ENCODE peak calls at places on chromosomes 12 and 14, in six cellular contexts. W, M, H, R, F and T are unnamed samples. For H3K27me3, the result is how much of the 10 kb centered on the place peaks cover.

GRCh38 chr12:116818948-116819832 is 62.1 kb downstream of the HRK start:
- DNase-seq in R (peak), M (peak), F (peak), W (peak), H (peak), T (peak)

GRCh38 chr14:33118653-33119052 is 180.0 kb downstream of the NPAS3 start:
- DNase-seq in M (no peak), H (no peak), R (no peak), W (no peak), F (no peak), T (no peak)

GRCh38 chr12:120199595-120200306 is 1.2 kb downstream of the RPLP0 start:
- DNase-seq in W (peak), R (no peak), H (no peak), M (no peak), F (no peak), T (no peak)

GRCh38 chr12:11496157-11496851 is 100.9 kb upstream of the PRB2 start:
- DNase-seq in M (no peak), W (no peak), F (no peak), R (no peak), H (no peak), T (no peak)

GRCh38 chr14:103533999-103534575 is 5.1 kb downstream of the TRMT61A start:
- DNase-seq in W (no peak), R (no peak), F (no peak), M (no peak), H (no peak), T (peak)

GRCh38 chr12:121916719-121917118 is 1.7 kb upstream of the CFAP251 start:
- DNase-seq in H (no peak), W (no peak), R (no peak), F (no peak), M (no peak), T (no peak)

GRCh38 chr12:5969156-5969973 is 24.3 kb upstream of the ANO2 start:
- DNase-seq in H (no peak), W (no peak), R (no peak), F (no peak), M (no peak), T (no peak)

GRCh38 chr14:77593501-77593911 is 22.9 kb downstream of the SPTLC2 start:
- DNase-seq in H (no peak), M (no peak), F (no peak), W (no peak), R (no peak), T (no peak)

GRCh38 chr12:93667672-93668071 is 9.5 kb upstream of the CRADD start:
- DNase-seq in F (no peak), W (no peak), H (no peak), R (no peak), M (no peak), T (no peak)

GRCh38 chr12:31508436-31509150 is 82.3 kb downstream of the DENND5B start:
- DNase-seq in W (no peak), H (no peak), M (no peak), F (no peak), R (no peak), T (no peak)

GRCh38 chr12:89709994-89710872 is 1.6 kb upstream of the ATP2B1 start:
- DNase-seq in M (peak), F (peak), W (peak), H (no peak), R (peak), T (peak)

GRCh38 chr12:10190558-10191388 is 11.9 kb downstream of the TMEM52B start:
- DNase-seq in W (no peak), M (peak), F (peak), R (peak), H (no peak), T (peak)

GRCh38 chr14:61188196-61188595 is 92.9 kb downstream of the TMEM30B start:
- DNase-seq in W (peak), R (no peak), M (peak), H (no peak), F (no peak), T (no peak)

GRCh38 chr12:131176266-131176665 is 222.6 kb downstream of the ADGRD1 start:
- DNase-seq in F (no peak), H (no peak), W (no peak), R (no peak), M (no peak), T (no peak)

GRCh38 chr12:131610181-131610580 is 100.7 kb upstream of the SFSWAP start:
- DNase-seq in R (no peak), H (no peak), W (no peak), M (no peak), F (no peak), T (no peak)

GRCh38 chr12:104764225-104765073 is 193.6 kb downstream of the SLC41A2 start:
- DNase-seq in R (no peak), H (no peak), F (no peak), W (no peak), M (no peak), T (no peak)

GRCh38 chr14:102575479-102576428 is 16.7 kb upstream of the RCOR1 start:
- DNase-seq in W (no peak), F (no peak), M (no peak), R (no peak), H (no peak), T (no peak)

GRCh38 chr14:94048676-94049624 is 22.8 kb downstream of the OTUB2 start:
- DNase-seq in H (no peak), F (no peak), R (peak), M (no peak), W (peak), T (no peak)

GRCh38 chr12:107533218-107533617 is 152.4 kb upstream of the PWP1 start:
- DNase-seq in R (no peak), F (no peak), W (no peak), M (no peak), H (no peak), T (no peak)

GRCh38 chr14:62251237-62251636 is 489.0 kb downstream of the SNAPC1 start:
- DNase-seq in F (no peak), R (no peak), W (no peak), H (no peak), M (no peak), T (no peak)

GRCh38 chr12:103884316-103884715 is 43.3 kb upstream of the NT5DC3 start:
- DNase-seq in M (no peak), H (peak), W (no peak), R (no peak), F (no peak), T (no peak)

GRCh38 chr12:3233813-3234212 is 156.6 kb downstream of the TSPAN9 start:
- DNase-seq in R (no peak), F (no peak), H (no peak), M (no peak), W (no peak), T (no peak)

GRCh38 chr12:53079226-53080117 is at the start of gene SPRYD3:
- DNase-seq in H (peak), W (peak), M (peak), F (peak), R (peak), T (peak)

GRCh38 chr14:104793703-104793959 is 1.9 kb downstream of the AKT1 start:
- DNase-seq in H (no peak), R (no peak), M (no peak), F (no peak), W (no peak), T (no peak)

GRCh38 chr14:33792387-33793368 is 158.2 kb downstream of the EGLN3 start:
- DNase-seq in M (peak), F (peak), H (peak), R (peak), W (peak), T (peak)

GRCh38 chr14:61620130-61620946 is 75.0 kb upstream of the HIF1A start:
- DNase-seq in R (no peak), W (no peak), F (no peak), M (no peak), H (no peak), T (no peak)

GRCh38 chr12:108430245-108430644 is 84.8 kb upstream of the FICD start:
- DNase-seq in M (no peak), H (no peak), W (no peak), R (no peak), F (no peak), T (no peak)

GRCh38 chr14:92387610-92388009 is 64.6 kb downstream of the SLC24A4 start:
- DNase-seq in W (no peak), H (no peak), M (no peak), R (no peak), F (no peak), T (no peak)

GRCh38 chr12:57276935-57277563 is 26.1 kb upstream of the STAC3 start:
- DNase-seq in R (no peak), W (no peak), M (no peak), H (no peak), F (no peak), T (no peak)

GRCh38 chr12:124458220-124458991 is 109.0 kb downstream of the NCOR2 start:
- DNase-seq in W (no peak), H (no peak), M (no peak), R (no peak), F (no peak), T (peak)

GRCh38 chr12:124456652-124457152 is 110.7 kb downstream of the NCOR2 start:
- DNase-seq in M (peak), F (peak), R (peak), W (no peak), H (no peak), T (no peak)

GRCh38 chr12:124456133-124456651 is 111.2 kb downstream of the NCOR2 start:
- DNase-seq in R (no peak), W (no peak), F (no peak), H (no peak), M (no peak), T (no peak)

GRCh38 chr12:124458992-124459851 is 108.2 kb downstream of the NCOR2 start:
- DNase-seq in F (no peak), H (no peak), M (no peak), R (no peak), W (no peak), T (no peak)

GRCh38 chr12:124457287-124458219 is 109.9 kb downstream of the NCOR2 start:
- DNase-seq in H (no peak), W (peak), M (peak), R (peak), F (peak), T (peak)
- H3K4me3 ChIP-seq in H (no peak), W (peak), M (peak), R (peak), F (peak), T (peak)

GRCh38 chr12:109714141-109714912 is 702 bp downstream of the FAM222A start:
- DNase-seq in R (peak), W (peak), F (peak), H (peak), M (peak), T (no peak)

GRCh38 chr12:109714913-109715244 is 1.3 kb downstream of the FAM222A start:
- DNase-seq in F (no peak), H (no peak), M (no peak), R (no peak), W (no peak), T (no peak)

GRCh38 chr12:109711596-109712461 is 1.8 kb upstream of the FAM222A start:
- DNase-seq in M (peak), H (no peak), W (no peak), R (no peak), F (no peak), T (no peak)

GRCh38 chr12:109715310-109716091 is 1.9 kb downstream of the FAM222A start:
- DNase-seq in R (peak), F (no peak), H (no peak), W (peak), M (peak), T (peak)

GRCh38 chr12:109713187-109713984 is at the start of gene FAM222A:
- DNase-seq in M (peak), R (peak), W (peak), H (peak), F (peak), T (peak)
- H3K27ac ChIP-seq in M (peak), R (peak), W (peak), H (peak), F (peak), T (peak)

GRCh38 chr12:2051700-2052625 is 824 bp upstream of the CACNA1C start:
- DNase-seq in R (no peak), M (no peak), F (no peak), W (no peak), H (no peak), T (no peak)
- H3K27me3 ChIP-seq in R (under half), M (under half), F (under half), W (under half), H (under half), T (under half)

GRCh38 chr12:51814311-51815088 is 34.0 kb downstream of the FIGNL2 start:
- DNase-seq in F (peak), H (peak), W (peak), M (peak), R (peak), T (peak)

GRCh38 chr12:51815571-51815970 is 32.9 kb downstream of the FIGNL2 start:
- DNase-seq in R (no peak), W (no peak), H (no peak), F (no peak), M (no peak), T (no peak)

GRCh38 chr12:51812871-51813270 is 35.6 kb downstream of the FIGNL2 start:
- DNase-seq in W (no peak), R (no peak), H (no peak), M (no peak), F (no peak), T (no peak)

GRCh38 chr12:51811203-51811805 is 37.2 kb downstream of the FIGNL2 start:
- DNase-seq in W (no peak), R (no peak), F (no peak), H (no peak), M (no peak), T (no peak)

GRCh38 chr12:51813931-51814310 is 34.6 kb downstream of the FIGNL2 start:
- DNase-seq in M (no peak), F (no peak), W (no peak), R (no peak), H (no peak), T (no peak)
- H3K4me3 ChIP-seq in M (peak), F (peak), W (peak), R (peak), H (no peak), T (peak)

DNA sequence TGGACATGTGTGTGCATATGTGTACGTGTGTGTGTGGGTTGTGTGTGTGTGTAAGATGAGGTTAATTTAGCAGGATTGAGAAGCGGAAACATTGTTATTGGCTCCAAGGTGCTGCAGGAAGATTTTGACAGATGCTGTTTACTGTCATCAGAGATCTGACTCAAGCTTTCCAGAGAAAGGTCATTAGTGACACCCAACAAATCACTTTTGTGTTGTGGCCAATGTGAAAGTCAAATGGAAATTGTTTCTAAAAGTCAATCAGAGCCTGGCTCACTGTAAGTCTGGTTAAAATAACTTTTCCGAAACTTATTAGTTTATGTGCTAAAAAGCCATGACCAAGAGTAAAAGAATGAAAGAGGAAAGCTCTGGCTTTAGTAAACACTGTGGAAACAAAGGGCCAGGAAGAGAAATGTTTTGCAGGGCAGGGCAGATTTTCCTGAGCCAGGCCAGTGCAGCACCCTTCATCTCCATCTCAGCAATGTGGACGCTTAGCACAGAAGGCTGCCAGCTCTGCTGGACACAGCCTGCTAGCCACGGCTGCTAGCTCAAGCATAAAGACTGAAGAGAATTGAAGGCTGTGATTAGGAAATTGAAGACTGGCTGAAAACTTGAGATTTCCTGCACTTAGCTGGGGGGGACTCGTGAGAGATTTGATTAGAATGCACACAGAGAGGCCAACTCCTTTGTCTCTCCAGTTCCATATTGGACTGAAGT is 235.8 kb downstream of the NEDD1 start:
- DNase-seq in R (no peak), F (no peak), H (peak), M (no peak), W (no peak), T (no peak)
- H3K27ac ChIP-seq in R (no peak), F (no peak), H (peak), M (no peak), W (no peak), T (no peak)

DNA sequence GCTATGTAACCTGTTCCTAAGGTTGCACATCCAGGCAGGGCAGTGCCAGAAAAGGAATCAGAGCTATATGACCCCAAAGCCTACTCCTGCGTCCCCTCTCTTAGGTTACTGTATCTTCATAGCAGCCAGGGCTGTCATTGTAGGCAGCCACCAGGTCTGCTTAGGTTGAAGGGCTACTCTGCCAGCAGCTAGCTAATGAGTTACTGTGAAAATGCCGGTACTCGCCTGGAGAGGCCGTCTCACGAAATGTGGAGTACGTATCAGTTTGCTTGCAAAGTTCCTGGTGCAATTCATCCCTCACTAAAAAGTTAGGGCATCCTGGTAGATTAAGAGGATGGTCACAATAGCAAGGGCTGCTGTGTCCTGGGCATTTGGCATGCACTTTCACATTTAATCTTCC is 50.9 kb downstream of the RPH3A start:
- DNase-seq in M (no peak), R (no peak), F (no peak), H (no peak), W (no peak), T (no peak)
- H3K27me3 ChIP-seq in M (half or more), R (under half), F (under half), H (under half), W (under half), T (under half)

DNA sequence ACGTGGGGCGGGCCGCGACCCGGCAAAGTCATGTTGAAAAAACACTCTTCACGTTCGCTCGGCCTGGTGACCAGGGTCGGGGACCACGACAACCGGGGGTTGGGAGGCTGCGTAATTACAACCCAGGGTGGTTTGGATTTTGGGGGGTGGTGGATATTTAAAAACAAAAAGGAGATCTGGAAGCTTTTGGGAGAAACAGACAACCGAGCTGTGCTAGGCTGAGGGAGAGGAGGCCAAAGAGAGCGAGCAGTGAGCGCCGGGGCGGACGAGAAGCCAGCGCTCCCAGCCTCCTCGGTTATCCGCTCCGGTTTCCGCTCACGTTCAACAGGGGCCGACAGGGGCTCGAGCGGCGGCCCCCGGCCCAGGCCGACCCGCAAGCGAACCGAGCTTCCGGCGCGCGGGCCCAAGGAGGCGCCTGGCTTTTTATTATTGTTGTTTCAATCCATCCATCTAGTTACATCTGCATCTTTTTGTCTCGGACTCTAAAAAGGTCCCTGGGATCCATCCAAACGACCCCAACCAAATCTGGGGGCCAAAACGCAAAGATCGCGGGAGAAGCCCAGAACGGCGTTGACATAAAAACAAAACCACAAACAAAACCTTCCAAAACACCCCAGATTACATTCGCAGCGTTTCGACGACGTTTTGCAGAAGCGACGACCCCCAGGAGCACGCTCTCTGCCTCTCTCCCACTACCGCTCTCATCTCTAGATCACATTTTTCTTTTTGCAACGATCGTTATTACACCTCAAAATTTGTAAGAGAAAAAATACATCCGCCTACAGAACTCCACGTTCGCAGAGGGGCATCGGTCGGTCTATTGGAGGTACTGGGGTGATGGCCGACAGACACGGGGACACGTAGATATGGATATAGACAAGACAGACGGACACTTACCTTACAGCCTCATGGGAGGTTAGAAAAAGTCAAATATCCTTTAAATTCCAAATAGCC is 740 bp downstream of the OTX2 start:
- DNase-seq in R (no peak), F (no peak), H (no peak), W (no peak), M (no peak), T (no peak)
- H3K4me3 ChIP-seq in R (no peak), F (no peak), H (no peak), W (no peak), M (peak), T (no peak)

GRCh38 chr14:69663322-69663686 is 51.9 kb downstream of the SUSD6 start:
- DNase-seq in M (no peak), R (no peak), H (no peak), F (no peak), W (no peak), T (no peak)
- H3K27ac ChIP-seq in M (peak), R (peak), H (no peak), F (no peak), W (peak), T (no peak)

DNA sequence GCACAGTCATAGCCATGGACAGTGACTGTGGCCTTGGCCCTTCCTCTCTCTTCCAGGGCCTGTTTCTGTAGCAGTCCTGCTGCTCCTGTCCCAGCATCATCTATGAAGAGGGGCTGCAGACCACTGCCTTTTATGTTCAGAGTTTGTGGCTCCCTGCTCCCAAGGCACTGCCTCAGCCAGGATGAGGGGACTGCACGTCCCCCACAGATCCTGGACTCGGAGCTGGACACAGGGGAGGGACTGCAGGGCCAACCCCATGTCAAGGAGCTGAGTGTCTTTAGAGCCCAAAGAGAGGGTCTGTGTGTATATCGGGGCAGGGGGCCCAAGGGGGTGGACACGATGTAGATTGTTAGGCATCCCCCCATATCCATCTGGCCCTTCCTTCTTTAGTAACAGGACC is 60.6 kb upstream of the DIO3 start:
- DNase-seq in M (no peak), W (peak), F (no peak), H (no peak), R (no peak), T (no peak)
- H3K27me3 ChIP-seq in M (half or more), W (under half), F (under half), H (under half), R (under half), T (under half)